ENCODE peak calls at places on chromosome 15, in eight cellular contexts. T is HEK293T; Z is posterior cingulate gyrus; F is body of pancreas; H is left lung; V is effector CD4-positive, alpha-beta T cell; R is osteocyte; W is stimulated activated CD4-positive, alpha-beta T cell treated with anti-CD3 and anti-CD28 coated beads, Interleukin-1b, Interleukin-23, amount 100 ng/mL, for 24 hours. Y is an unnamed sample.

GRCh38 chr15:52790166-52790708 is at the start of gene ONECUT1:
- DNase-seq in V (no peak), T (peak), F (peak), W (peak), R (no peak), H (no peak), Z (no peak), Y (peak)

GRCh38 chr15:93454788-93455187 is 365.8 kb upstream of the RGMA start:
- DNase-seq in T (no peak), H (no peak), V (no peak), R (no peak), Z (no peak), W (no peak), F (no peak), Y (no peak)

GRCh38 chr15:22735781-22736180 is 50.7 kb upstream of the NIPA1 start:
- DNase-seq in R (no peak), Z (no peak), V (no peak), W (no peak), H (no peak), F (no peak), T (no peak), Y (no peak)

GRCh38 chr15:41013698-41014414 is 60.6 kb downstream of the CHAC1 start:
- DNase-seq in H (no peak), T (no peak), V (no peak), W (no peak), Z (no peak), F (no peak), R (no peak), Y (peak)

GRCh38 chr15:40743466-40743865 is 11.6 kb downstream of the RMDN3 start:
- DNase-seq in R (no peak), F (no peak), Z (no peak), V (no peak), T (no peak), W (no peak), H (no peak), Y (no peak)

GRCh38 chr15:67531379-67532059 is 10.6 kb downstream of the C15orf61 start:
- DNase-seq in Z (no peak), T (no peak), H (no peak), V (no peak), W (no peak), F (no peak), R (no peak), Y (peak)

GRCh38 chr15:97893988-97894387 is 66.5 kb upstream of the ARRDC4 start:
- DNase-seq in H (no peak), V (no peak), Z (no peak), T (no peak), R (no peak), F (no peak), W (no peak), Y (no peak)

GRCh38 chr15:52118969-52119749 is 6.6 kb upstream of the BCL2L10 start:
- DNase-seq in H (no peak), F (no peak), W (no peak), V (no peak), Z (no peak), R (no peak), T (no peak), Y (no peak)

GRCh38 chr15:83285979-83286553 is 1.6 kb upstream of the BNC1 start:
- DNase-seq in Z (no peak), H (no peak), F (no peak), R (no peak), T (no peak), V (no peak), W (no peak), Y (no peak)

GRCh38 chr15:49990835-49991540 is 128.0 kb downstream of the ATP8B4 start:
- DNase-seq in T (no peak), V (no peak), W (no peak), H (no peak), Z (no peak), F (no peak), R (no peak), Y (no peak)

GRCh38 chr15:66763186-66764066 is 61.4 kb downstream of the SMAD6 start:
- DNase-seq in Z (peak), R (no peak), F (peak), W (no peak), V (no peak), T (no peak), H (peak), Y (no peak)

GRCh38 chr15:39336926-39337325 is 244.0 kb upstream of the THBS1 start:
- DNase-seq in Z (no peak), W (no peak), T (no peak), H (no peak), V (no peak), F (no peak), R (no peak), Y (no peak)

GRCh38 chr15:68271854-68272471 is 5.6 kb upstream of the FEM1B start:
- DNase-seq in T (peak), Z (peak), F (peak), R (no peak), W (no peak), H (no peak), V (no peak), Y (no peak)

GRCh38 chr15:98025237-98025636 is 64.7 kb downstream of the ARRDC4 start:
- DNase-seq in H (no peak), F (peak), Z (no peak), R (no peak), V (no peak), W (no peak), T (no peak), Y (no peak)